ENCODE peak calls at places on chromosomes 3 and 15, in eight cellular contexts. J is BJ, M is psoas muscle, R is left ventricle myocardium inferior, G is transverse colon, P is cardiac fibroblast, K is GM12878, Y is dorsolateral prefrontal cortex. N is an unnamed sample.

GRCh38 chr3:127011270-127011992 is 28.5 kb downstream of the PLXNA1 start:
- DNase-seq in G (no peak), Y (no peak), M (peak; percentile 78), K (no peak), P (peak; percentile 84), R (peak; percentile 46), J (no peak), N (no peak)

GRCh38 chr3:107450254-107450653 is 72.5 kb upstream of the BBX start:
- DNase-seq in M (no peak), Y (no peak), G (no peak), R (no peak), P (no peak), K (no peak), J (no peak), N (no peak)

GRCh38 chr15:48395532-48396011 is 64.3 kb downstream of the DUT start:
- DNase-seq in Y (no peak), R (peak; percentile 81), K (no peak), M (peak; percentile 92), J (peak; percentile 85), G (peak; percentile 22), P (peak; percentile 50), N (no peak)

GRCh38 chr15:47517737-47518136 is 199.6 kb upstream of the SEMA6D start:
- DNase-seq in J (no peak), Y (no peak), P (peak; percentile 37), G (no peak), M (no peak), K (no peak), R (no peak), N (no peak)

GRCh38 chr15:50265620-50266019 is at the start of gene HDC:
- DNase-seq in Y (no peak), R (no peak), P (no peak), M (no peak), J (no peak), K (no peak), G (no peak), N (no peak)

GRCh38 chr3:150870406-150870805 is 34.8 kb downstream of the MINDY4B start:
- DNase-seq in G (no peak), J (no peak), K (no peak), Y (no peak), P (peak; percentile 50), R (no peak), M (no peak), N (no peak)

GRCh38 chr3:14243782-14244181 is 65.2 kb downstream of the LSM3 start:
- DNase-seq in K (no peak), R (no peak), P (no peak), J (no peak), Y (no peak), M (no peak), G (no peak), N (no peak)

GRCh38 chr15:101011582-101011981 is 92.4 kb downstream of the LRRK1 start:
- DNase-seq in M (no peak), K (no peak), R (no peak), Y (no peak), J (no peak), G (no peak), P (no peak), N (no peak)

GRCh38 chr15:42048821-42049200 is 28.0 kb upstream of the PLA2G4E start:
- DNase-seq in Y (no peak), G (no peak), M (no peak), K (no peak), R (no peak), J (no peak), P (no peak), N (no peak)

GRCh38 chr3:46946856-46947544 is 29.5 kb downstream of the CCDC12 start:
- DNase-seq in J (no peak), Y (no peak), M (no peak), K (no peak), R (no peak), G (peak; percentile 67), P (peak; percentile 34), N (no peak)

GRCh38 chr3:72317491-72317890 is 530.8 kb downstream of the SHQ1 start:
- DNase-seq in G (no peak), M (no peak), Y (no peak), K (no peak), J (no peak), R (no peak), P (no peak), N (no peak)

GRCh38 chr3:45906681-45907220 is 20.4 kb downstream of the CCR9 start:
- DNase-seq in G (no peak), K (no peak), Y (no peak), R (no peak), M (peak; percentile 64), P (peak; percentile 64), J (no peak), N (no peak)

GRCh38 chr3:150871192-150871591 is 34.0 kb downstream of the MINDY4B start:
- DNase-seq in P (no peak), M (no peak), K (no peak), R (no peak), J (no peak), Y (no peak), G (no peak), N (no peak)

GRCh38 chr15:92521624-92522008 is 127.9 kb downstream of the ST8SIA2 start:
- DNase-seq in M (peak; percentile 78), Y (peak; percentile 79), P (peak; percentile 93), R (peak; percentile 65), K (peak; percentile 37), J (peak; percentile 33), G (peak; percentile 77), N (no peak)

GRCh38 chr3:65596511-65597224 is 442.1 kb downstream of the MAGI1 start:
- DNase-seq in J (no peak), Y (peak; percentile 33), R (no peak), M (no peak), P (no peak), G (no peak), K (no peak), N (no peak)

GRCh38 chr15:59555696-59556095 is 55.9 kb upstream of the GCNT3 start:
- DNase-seq in Y (no peak), R (no peak), G (peak; percentile 67), K (no peak), P (no peak), J (no peak), M (no peak), N (no peak)

GRCh38 chr15:37616215-37616614 is 318.2 kb upstream of the TMCO5A start:
- DNase-seq in M (no peak), K (no peak), Y (no peak), J (no peak), G (no peak), R (no peak), P (no peak), N (no peak)

GRCh38 chr15:91348812-91349500 is 248.9 kb downstream of the SV2B start:
- DNase-seq in M (no peak), J (no peak), P (no peak), G (no peak), Y (no peak), K (no peak), R (no peak), N (no peak)

GRCh38 chr15:99371180-99372103 is 120.2 kb downstream of the LRRC28 start:
- DNase-seq in R (no peak), Y (no peak), M (no peak), K (peak; percentile 63), J (no peak), P (peak; percentile 73), G (no peak), N (no peak)

GRCh38 chr3:47409688-47410416 is 29.0 kb downstream of the PTPN23 start:
- DNase-seq in J (no peak), G (no peak), Y (no peak), R (no peak), P (no peak), M (no peak), K (no peak), N (no peak)

GRCh38 chr3:127717357-127718243 is 44.8 kb downstream of the ABTB1 start:
- DNase-seq in G (no peak), Y (peak; percentile 53), P (no peak), M (no peak), J (no peak), R (no peak), K (no peak), N (peak; percentile 36)

GRCh38 chr3:27467545-27467944 is 16.6 kb downstream of the SLC4A7 start:
- DNase-seq in Y (no peak), M (no peak), G (no peak), P (peak; percentile 73), J (no peak), R (no peak), K (no peak), N (no peak)

GRCh38 chr3:124007186-124007585 is 15.3 kb upstream of the ROPN1 start:
- DNase-seq in R (no peak), P (no peak), K (no peak), M (no peak), Y (no peak), G (no peak), J (peak; percentile 44), N (no peak)

GRCh38 chr15:32222716-32223115 is 180.4 kb downstream of the GOLGA8K start:
- DNase-seq in J (no peak), M (no peak), Y (no peak), K (no peak), P (no peak), G (no peak), R (no peak), N (no peak)
- H3K4me3 ChIP-seq in J (no peak overlapping the region), M (no peak overlapping the region), Y (no peak overlapping the region), K (no peak overlapping the region), P (no peak overlapping the region), G (no peak overlapping the region), R (no peak overlapping the region), N (no peak overlapping the region)

DNA sequence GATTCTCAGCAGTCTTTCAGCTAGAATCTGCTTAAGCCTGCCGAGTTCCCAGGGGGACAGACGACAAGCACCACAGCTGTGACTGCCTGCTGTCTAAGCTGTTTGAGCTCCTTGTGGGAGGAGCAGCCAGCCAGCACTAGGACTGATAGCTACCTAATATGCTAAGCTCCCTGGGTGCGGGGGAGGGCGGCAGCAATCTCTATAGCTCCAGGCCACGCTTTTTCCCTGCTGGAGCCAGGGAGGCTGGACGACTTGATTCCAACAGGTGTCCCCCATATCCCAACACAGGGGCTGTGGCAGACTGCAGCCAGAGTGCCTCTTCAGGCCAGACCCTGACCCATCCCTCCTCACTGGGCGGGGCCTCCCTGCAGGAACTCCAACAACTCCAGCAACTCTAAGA is 134.1 kb upstream of the ARPP21 start:
- DNase-seq in Y (no peak), G (no peak), K (no peak), J (no peak), P (no peak), R (no peak), M (peak; percentile 44), N (peak; percentile 38)
- H3K4me3 ChIP-seq in Y (no peak overlapping the region), G (no peak overlapping the region), K (no peak overlapping the region), J (no peak overlapping the region), P (no peak overlapping the region), R (no peak overlapping the region), M (no peak overlapping the region), N (no peak overlapping the region)

GRCh38 chr3:186772886-186773417 is 10.4 kb upstream of the EIF4A2 start:
- DNase-seq in J (no peak), G (peak; percentile 79), P (peak; percentile 47), K (no peak), M (peak; percentile 84), R (peak; percentile 72), Y (peak; percentile 68), N (peak; percentile 88)
- H3K4me3 ChIP-seq in J (peak overlapping the region; percentile 18), G (peak overlapping the region; percentile 62), P (peak overlapping the region; percentile 35), K (peak overlapping the region; percentile 67), M (peak overlapping the region; percentile 63), R (peak overlapping the region; percentile 69), Y (peak overlapping the region; percentile 74), N (peak overlapping the region; percentile 56)

DNA sequence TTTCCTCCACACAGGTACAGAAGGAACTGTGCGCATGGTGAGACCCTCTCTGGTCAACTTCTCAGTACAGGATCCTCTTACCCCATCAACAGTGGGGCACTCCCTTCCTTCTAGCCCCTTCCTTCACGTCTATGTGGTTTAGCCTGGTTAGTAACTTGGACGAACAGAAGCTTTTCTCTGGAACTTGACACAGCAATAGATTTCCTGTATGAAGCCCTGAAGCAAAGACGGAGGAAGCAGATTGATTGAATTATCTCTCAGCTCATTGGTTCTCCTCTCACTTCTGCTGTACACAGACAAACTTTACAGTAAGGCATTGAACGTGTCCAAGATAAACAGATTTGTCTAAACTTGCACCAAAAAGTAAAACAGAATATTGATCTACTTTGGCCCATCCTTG is at the start of gene CD200R1:
- DNase-seq in P (no peak), M (no peak), Y (no peak), K (no peak), J (no peak), G (no peak), R (no peak), N (no peak)
- H3K4me3 ChIP-seq in P (no peak within 1 kb of the TSS), M (peak within 1 kb of the TSS; percentile 39), Y (no peak within 1 kb of the TSS), K (peak within 1 kb of the TSS; percentile 45), J (no peak within 1 kb of the TSS), G (peak within 1 kb of the TSS; percentile 29), R (peak within 1 kb of the TSS; percentile 36), N (peak within 1 kb of the TSS; percentile 25)

N was measured in upper lobe of right lung.